ENCODE peak calls at places on chromosomes 4 and X, in seven cellular contexts. One of them, this sample, is unnamed. For H3K27me3, the result is how much of the 10 kb centered on the place peaks cover.

GRCh38 chr4:32129967-32130366 is 1409.8 kb downstream of the PCDH7 start:
- DNase-seq in K562: no peak
- DNase-seq in GM23248: no peak
- DNase-seq in sigmoid colon: no peak
- DNase-seq in RWPE2: no peak
- DNase-seq in MM.1S: no peak
- DNase-seq in brain microvascular endothelial cell: no peak
- DNase-seq in this sample: no peak

GRCh38 chr4:106793933-106794332 is 242.2 kb downstream of the DKK2 start:
- DNase-seq in K562: no peak
- DNase-seq in GM23248: no peak
- DNase-seq in sigmoid colon: no peak
- DNase-seq in RWPE2: no peak
- DNase-seq in MM.1S: peak
- DNase-seq in brain microvascular endothelial cell: no peak
- DNase-seq in this sample: no peak

GRCh38 chr4:122576261-122577188 is 44.3 kb downstream of the IL21 start:
- DNase-seq in K562: peak
- DNase-seq in GM23248: peak
- DNase-seq in sigmoid colon: no peak
- DNase-seq in RWPE2: no peak
- DNase-seq in MM.1S: peak
- DNase-seq in brain microvascular endothelial cell: peak
- DNase-seq in this sample: peak

GRCh38 chrX:43003939-43004338 is 226.0 kb upstream of the PPP1R2C start:
- DNase-seq in K562: no peak
- DNase-seq in GM23248: no peak
- DNase-seq in sigmoid colon: no peak
- DNase-seq in RWPE2: no peak
- DNase-seq in MM.1S: no peak
- DNase-seq in brain microvascular endothelial cell: no peak
- DNase-seq in this sample: no peak

GRCh38 chr4:12116009-12116542 is 687.4 kb upstream of the HS3ST1 start:
- DNase-seq in K562: no peak
- DNase-seq in GM23248: no peak
- DNase-seq in sigmoid colon: no peak
- DNase-seq in RWPE2: no peak
- DNase-seq in MM.1S: no peak
- DNase-seq in brain microvascular endothelial cell: no peak
- DNase-seq in this sample: no peak

GRCh38 chr4:180657881-180658280 is 1585.3 kb upstream of the TENM3 start:
- DNase-seq in K562: no peak
- DNase-seq in GM23248: no peak
- DNase-seq in sigmoid colon: no peak
- DNase-seq in RWPE2: no peak
- DNase-seq in MM.1S: no peak
- DNase-seq in brain microvascular endothelial cell: no peak
- DNase-seq in this sample: no peak

GRCh38 chr4:48243429-48243828 is 26.2 kb downstream of the TEC start:
- DNase-seq in K562: peak
- DNase-seq in GM23248: no peak
- DNase-seq in sigmoid colon: no peak
- DNase-seq in RWPE2: no peak
- DNase-seq in MM.1S: no peak
- DNase-seq in brain microvascular endothelial cell: no peak
- DNase-seq in this sample: no peak

GRCh38 chr4:51923343-51923742 is 80.4 kb downstream of the DCUN1D4 start:
- DNase-seq in K562: no peak
- DNase-seq in GM23248: no peak
- DNase-seq in sigmoid colon: no peak
- DNase-seq in RWPE2: no peak
- DNase-seq in MM.1S: no peak
- DNase-seq in brain microvascular endothelial cell: no peak
- DNase-seq in this sample: no peak

GRCh38 chr4:164373021-164373420 is 380.9 kb upstream of the SMIM31 start:
- DNase-seq in K562: no peak
- DNase-seq in GM23248: no peak
- DNase-seq in sigmoid colon: no peak
- DNase-seq in RWPE2: no peak
- DNase-seq in MM.1S: no peak
- DNase-seq in brain microvascular endothelial cell: no peak
- DNase-seq in this sample: no peak

DNA sequence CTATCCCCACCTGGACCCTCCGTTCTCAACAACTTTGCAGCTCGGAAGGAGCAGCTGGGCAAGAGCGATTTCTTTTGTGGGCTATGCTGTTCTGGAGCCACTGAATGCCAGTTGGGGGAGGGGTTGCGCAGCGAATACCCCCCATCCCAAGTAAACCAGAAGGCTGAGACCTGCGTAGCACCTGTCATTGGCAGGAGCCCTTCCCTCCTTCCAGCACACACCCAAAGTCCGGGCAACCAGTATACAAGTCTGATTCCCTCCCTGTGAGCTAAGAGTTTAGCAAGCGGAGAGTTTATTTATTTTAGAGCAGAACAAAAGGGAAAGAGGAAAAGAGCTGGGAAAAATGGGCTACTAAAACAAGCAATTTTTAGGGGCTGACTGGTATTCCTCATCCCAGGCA is 544 bp downstream of the TMEM35A start:
- DNase-seq in K562: no peak
- DNase-seq in GM23248: peak
- DNase-seq in sigmoid colon: no peak
- DNase-seq in RWPE2: no peak
- DNase-seq in MM.1S: no peak
- DNase-seq in brain microvascular endothelial cell: no peak
- DNase-seq in this sample: no peak
- H3K4me3 ChIP-seq in K562: no peak
- H3K4me3 ChIP-seq in GM23248: peak
- H3K4me3 ChIP-seq in sigmoid colon: peak
- H3K4me3 ChIP-seq in RWPE2: no peak
- H3K4me3 ChIP-seq in MM.1S: no peak
- H3K4me3 ChIP-seq in brain microvascular endothelial cell: peak
- H3K4me3 ChIP-seq in this sample: peak

GRCh38 chr4:7876096-7876993 is 63.3 kb downstream of the AFAP1 start:
- DNase-seq in K562: peak
- DNase-seq in GM23248: peak
- DNase-seq in sigmoid colon: peak
- DNase-seq in RWPE2: no peak
- DNase-seq in MM.1S: no peak
- DNase-seq in brain microvascular endothelial cell: peak
- DNase-seq in this sample: peak

GRCh38 chr4:7878323-7878722 is 61.3 kb downstream of the AFAP1 start:
- DNase-seq in K562: no peak
- DNase-seq in GM23248: no peak
- DNase-seq in sigmoid colon: peak
- DNase-seq in RWPE2: no peak
- DNase-seq in MM.1S: no peak
- DNase-seq in brain microvascular endothelial cell: no peak
- DNase-seq in this sample: no peak

GRCh38 chr4:7880681-7881080 is 59.0 kb downstream of the AFAP1 start:
- DNase-seq in K562: no peak
- DNase-seq in GM23248: no peak
- DNase-seq in sigmoid colon: no peak
- DNase-seq in RWPE2: no peak
- DNase-seq in MM.1S: no peak
- DNase-seq in brain microvascular endothelial cell: no peak
- DNase-seq in this sample: peak

GRCh38 chr4:7877131-7877530 is 62.5 kb downstream of the AFAP1 start:
- DNase-seq in K562: no peak
- DNase-seq in GM23248: no peak
- DNase-seq in sigmoid colon: peak
- DNase-seq in RWPE2: no peak
- DNase-seq in MM.1S: no peak
- DNase-seq in brain microvascular endothelial cell: no peak
- DNase-seq in this sample: no peak

DNA sequence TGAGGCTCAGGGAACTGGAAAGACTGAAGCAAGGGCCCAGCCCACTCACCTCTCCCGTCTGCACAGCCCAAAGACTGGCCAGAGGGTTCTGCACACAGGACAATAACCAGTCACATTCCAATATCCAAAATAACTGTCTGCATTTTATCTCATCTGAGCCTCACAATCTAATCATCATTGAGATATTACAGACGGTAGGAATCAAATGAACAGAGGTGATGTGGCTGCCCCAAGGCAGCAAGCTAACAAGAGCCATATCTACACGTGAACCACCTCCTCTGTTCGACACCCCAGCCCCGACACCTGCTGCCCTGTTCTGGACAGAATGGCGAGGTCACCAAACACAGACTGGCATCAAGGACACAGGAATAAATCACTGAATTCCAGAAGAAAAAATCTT is 60.5 kb downstream of the AFAP1 start:
- DNase-seq in K562: no peak
- DNase-seq in GM23248: no peak
- DNase-seq in sigmoid colon: peak
- DNase-seq in RWPE2: no peak
- DNase-seq in MM.1S: no peak
- DNase-seq in brain microvascular endothelial cell: no peak
- DNase-seq in this sample: no peak
- H3K27ac ChIP-seq in K562: no peak
- H3K27ac ChIP-seq in GM23248: no peak
- H3K27ac ChIP-seq in sigmoid colon: peak
- H3K27ac ChIP-seq in RWPE2: peak
- H3K27ac ChIP-seq in MM.1S: no peak
- H3K27ac ChIP-seq in brain microvascular endothelial cell: peak
- H3K27ac ChIP-seq in this sample: no peak

DNA sequence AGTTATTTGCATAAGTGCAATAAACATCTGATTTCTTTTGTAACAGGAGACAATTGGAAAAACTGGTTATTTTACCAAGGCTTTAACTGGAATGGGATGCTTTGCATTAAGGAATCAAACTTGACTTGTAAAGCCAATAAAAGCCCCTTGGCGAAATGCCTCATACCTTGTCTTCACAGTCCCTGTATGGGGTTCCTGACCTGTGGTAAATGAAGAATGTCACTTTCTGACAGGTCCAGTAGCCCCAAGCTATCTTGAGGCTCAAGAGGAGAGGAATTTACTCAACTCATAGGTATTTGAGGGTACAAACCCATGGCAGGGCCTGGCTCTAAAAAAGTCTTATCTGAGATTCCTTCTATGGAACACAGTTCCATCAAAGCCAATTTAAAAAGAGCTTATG is 78.0 kb downstream of the ACOX3 start:
- DNase-seq in K562: no peak
- DNase-seq in GM23248: no peak
- DNase-seq in sigmoid colon: peak
- DNase-seq in RWPE2: no peak
- DNase-seq in MM.1S: no peak
- DNase-seq in brain microvascular endothelial cell: no peak
- DNase-seq in this sample: no peak
- H3K27me3 ChIP-seq in K562: under half
- H3K27me3 ChIP-seq in GM23248: under half
- H3K27me3 ChIP-seq in sigmoid colon: under half
- H3K27me3 ChIP-seq in RWPE2: under half
- H3K27me3 ChIP-seq in MM.1S: under half
- H3K27me3 ChIP-seq in brain microvascular endothelial cell: under half
- H3K27me3 ChIP-seq in this sample: under half

GRCh38 chrX:140765043-140765784 is 55.7 kb downstream of the LINC00632 start:
- DNase-seq in K562: no peak
- DNase-seq in GM23248: peak
- DNase-seq in sigmoid colon: peak
- DNase-seq in RWPE2: no peak
- DNase-seq in MM.1S: no peak
- DNase-seq in brain microvascular endothelial cell: peak
- DNase-seq in this sample: peak

GRCh38 chrX:140764401-140764919 is 54.9 kb downstream of the LINC00632 start:
- DNase-seq in K562: no peak
- DNase-seq in GM23248: peak
- DNase-seq in sigmoid colon: peak
- DNase-seq in RWPE2: no peak
- DNase-seq in MM.1S: peak
- DNase-seq in brain microvascular endothelial cell: peak
- DNase-seq in this sample: peak

GRCh38 chrX:140762061-140762460 is 52.5 kb downstream of the LINC00632 start:
- DNase-seq in K562: peak
- DNase-seq in GM23248: peak
- DNase-seq in sigmoid colon: peak
- DNase-seq in RWPE2: no peak
- DNase-seq in MM.1S: peak
- DNase-seq in brain microvascular endothelial cell: peak
- DNase-seq in this sample: peak

GRCh38 chrX:140767646-140768045 is 58.1 kb downstream of the LINC00632 start:
- DNase-seq in K562: no peak
- DNase-seq in GM23248: peak
- DNase-seq in sigmoid colon: no peak
- DNase-seq in RWPE2: no peak
- DNase-seq in MM.1S: no peak
- DNase-seq in brain microvascular endothelial cell: no peak
- DNase-seq in this sample: no peak

DNA sequence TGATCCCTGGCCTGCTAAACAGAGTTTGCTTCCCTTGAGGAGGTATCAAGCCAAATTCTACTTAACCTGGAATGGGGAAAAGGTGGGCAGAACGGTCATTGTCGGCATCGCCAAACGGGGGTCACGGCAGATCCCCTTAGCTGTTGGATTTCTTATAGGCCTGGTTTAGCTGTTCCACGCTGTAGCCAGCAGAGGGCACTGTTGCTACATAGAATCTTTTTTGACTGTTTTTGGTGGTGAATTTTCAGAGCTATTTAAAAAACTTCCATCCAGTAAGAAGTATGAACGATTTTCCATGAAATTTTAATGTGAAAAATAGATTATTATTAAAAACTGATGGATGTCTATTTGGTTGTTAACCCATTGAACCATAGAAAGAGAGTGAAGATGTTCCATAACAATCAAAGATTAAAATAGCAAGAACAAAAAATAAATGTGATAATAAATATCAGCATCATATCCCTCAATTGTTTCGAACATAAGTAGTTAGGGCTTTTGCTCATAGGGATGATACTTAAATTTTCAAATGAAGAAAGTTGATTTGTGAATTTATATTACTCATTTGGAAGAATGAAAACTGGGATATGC is 56.6 kb downstream of the LINC00632 start:
- DNase-seq in K562: peak
- DNase-seq in GM23248: peak
- DNase-seq in sigmoid colon: peak
- DNase-seq in RWPE2: no peak
- DNase-seq in MM.1S: peak
- DNase-seq in brain microvascular endothelial cell: peak
- DNase-seq in this sample: peak
- H3K4me3 ChIP-seq in K562: no peak
- H3K4me3 ChIP-seq in GM23248: peak
- H3K4me3 ChIP-seq in sigmoid colon: no peak
- H3K4me3 ChIP-seq in RWPE2: no peak
- H3K4me3 ChIP-seq in MM.1S: peak
- H3K4me3 ChIP-seq in brain microvascular endothelial cell: peak
- H3K4me3 ChIP-seq in this sample: peak

This sample was measured in cardiac muscle cell.